ENCODE peak calls at places on chromosomes 4 and X, in seven cellular contexts. R, H, L, N, S, J and Y are unnamed samples. For H3K9me2, the result is how much of the 10 kb centered on the place peaks cover.

GRCh38 chrX:147953976-147954375 is 27.2 kb upstream of the FMR1NB start:
- DNase-seq in J (no peak), L (no peak), S (no peak), H (no peak), N (no peak), R (no peak), Y (no peak)

GRCh38 chrX:670596-670995 is 40.0 kb downstream of the SHOX start:
- DNase-seq in H (no peak), L (no peak), R (no peak), N (no peak), S (no peak), J (peak), Y (no peak)

GRCh38 chr4:102600689-102601088 is 99.5 kb downstream of the NFKB1 start:
- DNase-seq in R (no peak), N (no peak), L (no peak), S (no peak), H (no peak), J (no peak), Y (no peak)

GRCh38 chr4:19346636-19347035 is 905.1 kb upstream of the SLIT2 start:
- DNase-seq in J (no peak), H (no peak), L (no peak), S (no peak), N (no peak), R (no peak), Y (no peak)

GRCh38 chr4:185520119-185520518 is 15.2 kb downstream of the PDLIM3 start:
- DNase-seq in N (no peak), S (no peak), R (no peak), L (no peak), J (no peak), H (no peak), Y (peak)

GRCh38 chr4:48693856-48694574 is 86.1 kb downstream of the FRYL start:
- DNase-seq in R (no peak), L (no peak), H (no peak), S (no peak), J (no peak), N (no peak), Y (no peak)

GRCh38 chrX:440636-441035 is 53.9 kb upstream of the PPP2R3B start:
- DNase-seq in J (no peak), L (no peak), H (no peak), N (no peak), R (no peak), S (no peak), Y (no peak)

GRCh38 chr4:188110741-188111458 is 1.5 kb upstream of the TRIML2 start:
- DNase-seq in S (peak), L (no peak), N (no peak), R (no peak), J (no peak), H (no peak), Y (no peak)

GRCh38 chrX:129654652-129655546 is at the start of gene APLN:
- DNase-seq in H (peak), S (peak), L (peak), J (peak), R (no peak), N (no peak), Y (peak)

GRCh38 chr4:88675543-88675942 is 22.1 kb downstream of the NAP1L5 start:
- DNase-seq in J (no peak), H (no peak), R (no peak), N (no peak), L (no peak), S (no peak), Y (no peak)

GRCh38 chr4:6876440-6876839 is 33.2 kb upstream of the TBC1D14 start:
- DNase-seq in J (no peak), L (no peak), N (no peak), H (no peak), R (no peak), S (no peak), Y (no peak)

GRCh38 chrX:82782014-82782413 is 726.1 kb upstream of the POU3F4 start:
- DNase-seq in L (no peak), J (no peak), R (no peak), S (no peak), H (no peak), N (no peak), Y (no peak)

GRCh38 chrX:26848511-26848910 is 614.6 kb downstream of the PPP4R3C start:
- DNase-seq in N (no peak), H (no peak), S (no peak), L (no peak), J (no peak), R (no peak), Y (no peak)

GRCh38 chrX:123988423-123989116 is 27.1 kb downstream of the STAG2 start:
- DNase-seq in S (peak), H (no peak), N (peak), L (no peak), J (no peak), R (no peak), Y (no peak)

GRCh38 chrX:105063743-105064142 is 156.8 kb downstream of the TEX13A start:
- DNase-seq in H (no peak), J (peak), N (no peak), R (no peak), S (peak), L (no peak), Y (no peak)

GRCh38 chrX:140521393-140521792 is 16.5 kb upstream of the SOX3 start:
- DNase-seq in S (no peak), R (no peak), H (no peak), J (no peak), L (no peak), N (no peak), Y (no peak)

GRCh38 chr4:41339812-41340809 is 83.4 kb downstream of the UCHL1 start:
- DNase-seq in R (no peak), H (no peak), S (peak), J (peak), N (no peak), L (no peak), Y (peak)

GRCh38 chrX:108157628-108158027 is 66.0 kb downstream of the ATG4A start:
- DNase-seq in R (no peak), S (no peak), N (no peak), H (no peak), J (no peak), L (peak), Y (no peak)

GRCh38 chr4:82818974-82819662 is 20.5 kb upstream of the SCD5 start:
- DNase-seq in J (no peak), R (no peak), S (no peak), H (no peak), N (no peak), L (no peak), Y (no peak)

GRCh38 chr4:176927664-176928063 is 134.9 kb upstream of the VEGFC start:
- DNase-seq in L (no peak), H (no peak), N (no peak), R (no peak), S (peak), J (no peak), Y (peak)

GRCh38 chr4:153468587-153468986 is 2.4 kb downstream of the TMEM131L start:
- DNase-seq in R (no peak), L (no peak), S (no peak), H (peak), J (no peak), N (no peak), Y (no peak)

GRCh38 chrX:71282514-71283408 is 674 bp upstream of the NONO start:
- DNase-seq in N (peak), J (peak), H (no peak), R (peak), S (no peak), L (no peak), Y (peak)

GRCh38 chrX:133335027-133335426 is 80.3 kb downstream of the GPC4 start:
- DNase-seq in J (peak), L (peak), N (no peak), S (peak), H (peak), R (no peak), Y (peak)

GRCh38 chr4:85084371-85085170 is 118.1 kb upstream of the WDFY3 start:
- DNase-seq in L (peak), J (peak), R (peak), H (peak), N (no peak), S (peak), Y (peak)

GRCh38 chr4:1021386-1022050 is 10.1 kb downstream of the FGFRL1 start:
- DNase-seq in R (no peak), L (no peak), J (no peak), H (peak), S (no peak), N (no peak), Y (no peak)

GRCh38 chr4:8540072-8540471 is 40.1 kb upstream of the GPR78 start:
- DNase-seq in H (no peak), R (no peak), N (no peak), L (peak), J (no peak), S (no peak), Y (no peak)

GRCh38 chr4:52241916-52242315 is 190.8 kb downstream of the SPATA18 start:
- DNase-seq in N (peak), H (no peak), R (no peak), L (no peak), J (no peak), S (peak), Y (no peak)

GRCh38 chr4:185958094-185958493 is 110.9 kb upstream of the TLR3 start:
- DNase-seq in S (no peak), H (no peak), J (no peak), N (no peak), R (no peak), L (no peak), Y (no peak)

GRCh38 chrX:38513087-38513742 is 48.1 kb upstream of the TSPAN7 start:
- DNase-seq in J (no peak), H (no peak), R (no peak), S (peak), N (no peak), L (no peak), Y (peak)

GRCh38 chr4:110854021-110854678 is 231.3 kb upstream of the PITX2 start:
- DNase-seq in H (no peak), J (no peak), R (no peak), N (peak), L (no peak), S (peak), Y (no peak)

GRCh38 chrX:48786341-48786800 is at the start of gene GATA1:
- DNase-seq in H (no peak), N (no peak), S (no peak), L (no peak), J (no peak), R (no peak), Y (no peak)

GRCh38 chrX:50157545-50158125 is 43.2 kb downstream of the AKAP4 start:
- DNase-seq in H (no peak), S (peak), R (no peak), L (no peak), J (no peak), N (no peak), Y (no peak)

GRCh38 chr4:95637047-95637600 is 88.4 kb upstream of the UNC5C start:
- DNase-seq in H (no peak), L (no peak), R (no peak), N (no peak), J (peak), S (peak), Y (peak)

GRCh38 chr4:142473960-142474338 is 372.2 kb downstream of the INPP4B start:
- DNase-seq in H (no peak), J (no peak), N (no peak), R (no peak), L (peak), S (no peak), Y (no peak)

GRCh38 chr4:119638359-119638758 is 9.8 kb upstream of the PDE5A start:
- DNase-seq in R (no peak), N (no peak), J (no peak), S (no peak), H (peak), L (no peak), Y (no peak)

GRCh38 chr4:47550899-47551548 is 65.9 kb downstream of the ATP10D start:
- DNase-seq in H (no peak), R (no peak), N (no peak), S (no peak), J (no peak), L (no peak), Y (no peak)
- H3K9me2 ChIP-seq in H (under half), R (under half), N (under half), S (under half), J (under half), L (under half), Y (under half)

DNA sequence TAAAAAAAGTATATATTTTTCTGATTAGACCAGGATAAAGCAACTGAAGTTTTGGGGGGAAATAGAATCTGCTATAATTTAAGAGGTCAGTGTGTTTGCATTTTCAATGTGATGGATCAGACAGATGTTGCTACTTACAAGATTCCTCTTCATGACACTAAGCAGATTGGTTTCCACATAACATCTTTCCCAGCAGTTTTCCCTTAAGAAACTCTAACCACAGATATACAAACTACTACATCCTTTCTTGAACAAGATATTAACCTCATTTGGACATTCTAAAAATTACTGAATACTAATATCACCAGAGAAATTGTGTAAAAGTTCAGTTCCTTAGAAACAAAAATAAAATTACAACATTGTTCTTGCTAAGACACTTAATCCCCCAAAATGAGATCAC is 106.7 kb upstream of the GUCY1A1 start:
- DNase-seq in J (no peak), N (no peak), R (no peak), S (no peak), H (no peak), L (no peak), Y (no peak)
- H3K9me2 ChIP-seq in J (under half), N (under half), R (under half), S (under half), H (under half), L (under half), Y (under half)

GRCh38 chr4:5757091-5757490 is 46.1 kb downstream of the EVC start:
- DNase-seq in S (no peak), R (no peak), N (no peak), J (no peak), L (no peak), H (no peak), Y (no peak)
- H3K9me2 ChIP-seq in S (under half), R (under half), N (under half), J (under half), L (under half), H (under half), Y (under half)

DNA sequence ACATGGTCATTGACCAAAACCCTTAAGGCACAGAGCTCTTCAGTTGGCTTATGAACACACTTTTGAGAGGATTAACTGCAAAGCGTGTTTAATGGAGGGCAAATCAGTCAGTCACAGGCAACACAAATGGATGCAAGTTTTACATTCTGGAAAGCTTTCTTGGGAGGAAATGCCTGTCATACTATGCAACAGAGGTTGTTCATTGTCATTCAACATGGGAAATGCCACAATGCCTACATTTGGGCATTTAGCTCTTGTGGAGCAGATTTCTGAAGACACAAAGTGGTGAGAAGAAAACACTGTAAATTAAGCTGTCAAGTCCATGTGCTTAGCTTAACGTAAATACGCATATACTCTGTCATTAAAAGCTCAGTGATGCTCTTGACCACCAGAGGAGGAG is 41.0 kb downstream of the CBLL2 start:
- DNase-seq in R (no peak), S (no peak), J (peak), L (no peak), H (no peak), N (no peak), Y (no peak)
- H3K9me2 ChIP-seq in R (under half), S (under half), J (under half), L (under half), H (under half), N (under half), Y (under half)